ENCODE peak calls at places on chromosomes 5 and 9, in ten cellular contexts. One of them, this sample, is unnamed.

GRCh38 chr9:125970340-125970739 is 223.2 kb downstream of the PBX3 start:
- DNase-seq in aorta: no peak
- DNase-seq in AG09319: no peak
- DNase-seq in mesothelial cell of epicardium: no peak
- DNase-seq in stimulated activated naive CD4-positive, alpha-beta T cell treated with Interleukin-2 at 50 U/mL for 16 hours: no peak
- DNase-seq in ureter: no peak
- DNase-seq in frontal cortex: no peak
- DNase-seq in NCI-H460: no peak
- DNase-seq in amniotic stem cell: no peak
- DNase-seq in breast epithelium: no peak
- DNase-seq in this sample: no peak

GRCh38 chr5:83281658-83282057 is 189.9 kb upstream of the VCAN start:
- DNase-seq in aorta: no peak
- DNase-seq in AG09319: no peak
- DNase-seq in mesothelial cell of epicardium: no peak
- DNase-seq in stimulated activated naive CD4-positive, alpha-beta T cell treated with Interleukin-2 at 50 U/mL for 16 hours: no peak
- DNase-seq in ureter: no peak
- DNase-seq in frontal cortex: no peak
- DNase-seq in NCI-H460: no peak
- DNase-seq in amniotic stem cell: no peak
- DNase-seq in breast epithelium: no peak
- DNase-seq in this sample: no peak

GRCh38 chr9:107309271-107309670 is 26.2 kb downstream of the RAD23B start:
- DNase-seq in aorta: no peak
- DNase-seq in AG09319: no peak
- DNase-seq in mesothelial cell of epicardium: no peak
- DNase-seq in stimulated activated naive CD4-positive, alpha-beta T cell treated with Interleukin-2 at 50 U/mL for 16 hours: no peak
- DNase-seq in ureter: no peak
- DNase-seq in frontal cortex: no peak
- DNase-seq in NCI-H460: no peak
- DNase-seq in amniotic stem cell: no peak
- DNase-seq in breast epithelium: no peak
- DNase-seq in this sample: no peak

GRCh38 chr9:110278080-110278707 is 21.9 kb upstream of the TXN start:
- DNase-seq in aorta: no peak
- DNase-seq in AG09319: no peak
- DNase-seq in mesothelial cell of epicardium: no peak
- DNase-seq in stimulated activated naive CD4-positive, alpha-beta T cell treated with Interleukin-2 at 50 U/mL for 16 hours: no peak
- DNase-seq in ureter: no peak
- DNase-seq in frontal cortex: no peak
- DNase-seq in NCI-H460: no peak
- DNase-seq in amniotic stem cell: no peak
- DNase-seq in breast epithelium: no peak
- DNase-seq in this sample: no peak

GRCh38 chr5:14595189-14595588 is 13.6 kb downstream of the OTULINL start:
- DNase-seq in aorta: no peak
- DNase-seq in AG09319: no peak
- DNase-seq in mesothelial cell of epicardium: no peak
- DNase-seq in stimulated activated naive CD4-positive, alpha-beta T cell treated with Interleukin-2 at 50 U/mL for 16 hours: peak; percentile 1
- DNase-seq in ureter: no peak
- DNase-seq in frontal cortex: no peak
- DNase-seq in NCI-H460: no peak
- DNase-seq in amniotic stem cell: no peak
- DNase-seq in breast epithelium: no peak
- DNase-seq in this sample: no peak

GRCh38 chr5:62719061-62719730 is 140.6 kb downstream of the LRRC70 start:
- DNase-seq in aorta: no peak
- DNase-seq in AG09319: no peak
- DNase-seq in mesothelial cell of epicardium: no peak
- DNase-seq in stimulated activated naive CD4-positive, alpha-beta T cell treated with Interleukin-2 at 50 U/mL for 16 hours: no peak
- DNase-seq in ureter: no peak
- DNase-seq in frontal cortex: no peak
- DNase-seq in NCI-H460: no peak
- DNase-seq in amniotic stem cell: no peak
- DNase-seq in breast epithelium: no peak
- DNase-seq in this sample: no peak

GRCh38 chr9:109632817-109633216 is 134.7 kb upstream of the PTPN3 start:
- DNase-seq in aorta: no peak
- DNase-seq in AG09319: no peak
- DNase-seq in mesothelial cell of epicardium: no peak
- DNase-seq in stimulated activated naive CD4-positive, alpha-beta T cell treated with Interleukin-2 at 50 U/mL for 16 hours: no peak
- DNase-seq in ureter: no peak
- DNase-seq in frontal cortex: no peak
- DNase-seq in NCI-H460: no peak
- DNase-seq in amniotic stem cell: no peak
- DNase-seq in breast epithelium: no peak
- DNase-seq in this sample: no peak

GRCh38 chr5:79845448-79846197 is 145.4 kb downstream of the MTX3 start:
- DNase-seq in aorta: no peak
- DNase-seq in AG09319: peak; percentile 73
- DNase-seq in mesothelial cell of epicardium: no peak
- DNase-seq in stimulated activated naive CD4-positive, alpha-beta T cell treated with Interleukin-2 at 50 U/mL for 16 hours: no peak
- DNase-seq in ureter: no peak
- DNase-seq in frontal cortex: no peak
- DNase-seq in NCI-H460: no peak
- DNase-seq in amniotic stem cell: peak; percentile 78
- DNase-seq in breast epithelium: no peak
- DNase-seq in this sample: no peak

GRCh38 chr9:94900222-94901018 is 173.9 kb downstream of the AOPEP start:
- DNase-seq in aorta: no peak
- DNase-seq in AG09319: peak; percentile 95
- DNase-seq in mesothelial cell of epicardium: no peak
- DNase-seq in stimulated activated naive CD4-positive, alpha-beta T cell treated with Interleukin-2 at 50 U/mL for 16 hours: no peak
- DNase-seq in ureter: no peak
- DNase-seq in frontal cortex: no peak
- DNase-seq in NCI-H460: no peak
- DNase-seq in amniotic stem cell: peak; percentile 86
- DNase-seq in breast epithelium: no peak
- DNase-seq in this sample: no peak

GRCh38 chr5:38263983-38264382 is 5.6 kb downstream of the EGFLAM start:
- DNase-seq in aorta: no peak
- DNase-seq in AG09319: no peak
- DNase-seq in mesothelial cell of epicardium: no peak
- DNase-seq in stimulated activated naive CD4-positive, alpha-beta T cell treated with Interleukin-2 at 50 U/mL for 16 hours: no peak
- DNase-seq in ureter: no peak
- DNase-seq in frontal cortex: no peak
- DNase-seq in NCI-H460: no peak
- DNase-seq in amniotic stem cell: no peak
- DNase-seq in breast epithelium: no peak
- DNase-seq in this sample: no peak

GRCh38 chr5:177357459-177358332 is at the start of gene RGS14:
- DNase-seq in aorta: peak; percentile 75
- DNase-seq in AG09319: no peak
- DNase-seq in mesothelial cell of epicardium: no peak
- DNase-seq in stimulated activated naive CD4-positive, alpha-beta T cell treated with Interleukin-2 at 50 U/mL for 16 hours: peak; percentile 62
- DNase-seq in ureter: no peak
- DNase-seq in frontal cortex: peak; percentile 58
- DNase-seq in NCI-H460: no peak
- DNase-seq in amniotic stem cell: no peak
- DNase-seq in breast epithelium: no peak
- DNase-seq in this sample: no peak

GRCh38 chr5:171336486-171337206 is 27.6 kb downstream of the TLX3 start:
- DNase-seq in aorta: no peak
- DNase-seq in AG09319: peak; percentile 15
- DNase-seq in mesothelial cell of epicardium: peak; percentile 56
- DNase-seq in stimulated activated naive CD4-positive, alpha-beta T cell treated with Interleukin-2 at 50 U/mL for 16 hours: no peak
- DNase-seq in ureter: peak; percentile 59
- DNase-seq in frontal cortex: peak; percentile 24
- DNase-seq in NCI-H460: peak; percentile 52
- DNase-seq in amniotic stem cell: peak; percentile 58
- DNase-seq in breast epithelium: no peak
- DNase-seq in this sample: peak; percentile 50

GRCh38 chr9:6667633-6668280 is 22.2 kb upstream of the GLDC start:
- DNase-seq in aorta: no peak
- DNase-seq in AG09319: no peak
- DNase-seq in mesothelial cell of epicardium: no peak
- DNase-seq in stimulated activated naive CD4-positive, alpha-beta T cell treated with Interleukin-2 at 50 U/mL for 16 hours: no peak
- DNase-seq in ureter: no peak
- DNase-seq in frontal cortex: peak; percentile 67
- DNase-seq in NCI-H460: peak; percentile 40
- DNase-seq in amniotic stem cell: no peak
- DNase-seq in breast epithelium: no peak
- DNase-seq in this sample: no peak